ENCODE peak calls at places on chromosomes 16 and 17, in six cellular contexts. B, H, E, A, R and D are unnamed samples.

GRCh38 chr16:10103700-10104099 is 78.5 kb downstream of the GRIN2A start:
- DNase-seq in B (no peak), H (no peak), E (no peak), A (no peak), R (no peak), D (no peak)

GRCh38 chr17:48429156-48429555 is 858 bp downstream of the SKAP1 start:
- DNase-seq in B (no peak), H (no peak), E (no peak), A (no peak), R (no peak), D (no peak)

GRCh38 chr16:26178298-26178697 is 486.5 kb downstream of the HS3ST4 start:
- DNase-seq in B (no peak), H (no peak), E (no peak), A (no peak), R (no peak), D (no peak)

GRCh38 chr17:77668518-77668917 is 290.0 kb upstream of the TNRC6C start:
- DNase-seq in B (no peak), H (no peak), E (no peak), A (no peak), R (no peak), D (no peak)

GRCh38 chr17:61405686-61406542 is 6.3 kb downstream of the TBX2 start:
- DNase-seq in B (no peak), H (no peak), E (no peak), A (no peak), R (no peak), D (peak; percentile 16)

GRCh38 chr16:58422809-58423208 is 30.5 kb downstream of the GINS3 start:
- DNase-seq in B (no peak), H (no peak), E (no peak), A (no peak), R (no peak), D (no peak)

GRCh38 chr16:76278976-76279375 is 1.8 kb downstream of the CNTNAP4 start:
- DNase-seq in B (no peak), H (no peak), E (no peak), A (peak; percentile 13), R (no peak), D (no peak)

GRCh38 chr16:75224281-75224680 is 5.5 kb downstream of the CTRB1 start:
- DNase-seq in B (no peak), H (no peak), E (no peak), A (no peak), R (no peak), D (no peak)

GRCh38 chr16:27049117-27049516 is 17.6 kb upstream of the C16orf82 start:
- DNase-seq in B (no peak), H (no peak), E (no peak), A (no peak), R (no peak), D (no peak)

GRCh38 chr17:36934759-36935630 is 2.3 kb upstream of the LHX1 start:
- DNase-seq in B (peak; percentile 67), H (no peak), E (no peak), A (no peak), R (no peak), D (no peak)

GRCh38 chr17:56447166-56447565 is 146.3 kb upstream of the NOG start:
- DNase-seq in B (no peak), H (no peak), E (no peak), A (no peak), R (no peak), D (no peak)

GRCh38 chr16:3444032-3444388 is 530 bp downstream of the NAA60 start:
- DNase-seq in B (no peak), H (no peak), E (no peak), A (peak; percentile 72), R (no peak), D (no peak)

GRCh38 chr16:15618392-15618791 is 24.6 kb downstream of the MARF1 start:
- DNase-seq in B (no peak), H (no peak), E (no peak), A (no peak), R (no peak), D (no peak)

GRCh38 chr16:19757762-19758595 is 39.9 kb downstream of the IQCK start:
- DNase-seq in B (no peak), H (no peak), E (no peak), A (peak; percentile 84), R (no peak), D (no peak)

GRCh38 chr17:19460695-19461094 is 49.7 kb downstream of the RNF112 start:
- DNase-seq in B (no peak), H (no peak), E (no peak), A (no peak), R (no peak), D (no peak)

GRCh38 chr16:69563605-69564580 is 1.9 kb upstream of the NFAT5 start:
- DNase-seq in B (no peak), H (peak; percentile 27), E (peak; percentile 93), A (peak; percentile 49), R (no peak), D (no peak)

GRCh38 chr16:6643083-6643686 is 689.5 kb upstream of the RBFOX1 start:
- DNase-seq in B (peak; percentile 30), H (no peak), E (peak; percentile 11), A (peak; percentile 31), R (no peak), D (no peak)

GRCh38 chr17:50129946-50130777 is at the start of gene SAMD14:
- DNase-seq in B (peak; percentile 82), H (peak; percentile 71), E (no peak), A (no peak), R (no peak), D (peak; percentile 67)

GRCh38 chr16:49473131-49473530 is 99.5 kb downstream of the C16orf78 start:
- DNase-seq in B (no peak), H (no peak), E (no peak), A (no peak), R (no peak), D (no peak)

GRCh38 chr17:27494192-27495091 is 38.2 kb downstream of the KSR1 start:
- DNase-seq in B (no peak), H (no peak), E (no peak), A (peak; percentile 84), R (no peak), D (no peak)

GRCh38 chr16:89873109-89873821 is at the start of gene TCF25:
- DNase-seq in B (peak; percentile 96), H (peak; percentile 80), E (peak; percentile 43), A (peak; percentile 82), R (peak; percentile 70), D (peak; percentile 84)

GRCh38 chr16:88066680-88067529 is 115.7 kb downstream of the BANP start:
- DNase-seq in B (no peak), H (no peak), E (no peak), A (no peak), R (no peak), D (no peak)

GRCh38 chr17:38663125-38663751 is 11.5 kb downstream of the EPOP start:
- DNase-seq in B (peak; percentile 61), H (peak; percentile 65), E (no peak), A (peak; percentile 90), R (peak; percentile 83), D (peak; percentile 63)

DNA sequence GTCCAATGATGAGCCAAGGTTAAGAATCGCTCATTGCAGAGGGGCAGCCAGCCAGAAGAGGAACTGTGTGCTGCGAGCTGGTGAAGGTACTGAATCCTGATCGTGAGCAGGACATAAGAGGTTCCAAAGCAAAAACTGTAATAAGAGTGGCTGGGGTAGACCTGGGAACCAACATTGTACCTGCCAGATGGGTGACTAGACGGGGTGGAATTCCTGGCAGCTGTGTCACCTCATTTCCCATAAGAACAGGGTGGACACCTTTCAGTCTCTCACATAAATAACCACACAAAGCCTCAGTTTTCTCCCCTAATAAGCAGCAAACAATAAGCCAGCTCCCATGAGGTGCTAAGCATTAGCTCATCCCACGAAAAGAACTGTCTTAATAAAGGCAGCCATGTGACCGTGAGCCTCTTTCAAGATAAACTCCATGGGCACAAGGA is 290.3 kb downstream of the SOX9 start:
- DNase-seq in B (no peak), H (no peak), E (no peak), A (no peak), R (no peak), D (no peak)
- TF ChIP-seq TAF1 in B (no peak), H (no peak), E (no peak), A (no peak), R (no peak), D (no peak)

DNA sequence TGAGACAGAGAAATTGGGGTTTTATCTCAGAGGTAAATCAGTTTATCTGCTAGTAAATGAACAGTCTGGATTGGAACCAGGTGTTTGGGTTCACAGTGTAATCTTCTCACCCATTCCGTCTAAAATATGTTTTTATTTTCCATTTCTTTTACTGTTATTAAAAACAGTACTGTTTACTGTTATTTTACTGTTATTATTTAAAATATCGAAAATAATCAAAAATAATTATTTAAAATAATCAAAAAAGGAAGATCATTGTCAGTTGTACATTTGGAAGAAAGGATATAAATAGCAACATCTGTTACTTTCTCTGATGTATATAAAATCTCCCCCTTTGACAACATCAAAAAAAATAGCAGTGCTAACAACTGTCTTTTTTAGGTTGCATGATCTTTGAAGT is 11.5 kb downstream of the NUP93 start:
- DNase-seq in B (no peak), H (no peak), E (no peak), A (no peak), R (no peak), D (no peak)
- TF ChIP-seq POLR2A in B (no peak), H (no peak), E (no peak), A (no peak), R (no peak), D (no peak)

GRCh38 chr17:41322264-41322902 is 6.9 kb upstream of the KRTAP17-1 start:
- DNase-seq in B (peak; percentile 42), H (no peak), E (no peak), A (peak; percentile 38), R (no peak), D (no peak)
- TF ChIP-seq TAF1 in B (no peak), H (no peak), E (no peak), A (no peak), R (no peak), D (no peak)

GRCh38 chr16:67935402-67936123 is 1.1 kb downstream of the PSMB10 start:
- DNase-seq in B (peak; percentile 98), H (peak; percentile 100), E (peak; percentile 84), A (peak; percentile 98), R (peak; percentile 90), D (peak; percentile 100)

GRCh38 chr16:67936876-67937605 is 391 bp upstream of the PSMB10 start:
- DNase-seq in B (no peak), H (peak; percentile 83), E (peak; percentile 65), A (no peak), R (no peak), D (peak; percentile 86)

GRCh38 chr16:67935096-67935401 is 1.6 kb downstream of the PSMB10 start:
- DNase-seq in B (no peak), H (no peak), E (no peak), A (no peak), R (no peak), D (no peak)

GRCh38 chr16:67934306-67935095 is 2.1 kb downstream of the PSMB10 start:
- DNase-seq in B (peak; percentile 44), H (no peak), E (no peak), A (no peak), R (no peak), D (no peak)

DNA sequence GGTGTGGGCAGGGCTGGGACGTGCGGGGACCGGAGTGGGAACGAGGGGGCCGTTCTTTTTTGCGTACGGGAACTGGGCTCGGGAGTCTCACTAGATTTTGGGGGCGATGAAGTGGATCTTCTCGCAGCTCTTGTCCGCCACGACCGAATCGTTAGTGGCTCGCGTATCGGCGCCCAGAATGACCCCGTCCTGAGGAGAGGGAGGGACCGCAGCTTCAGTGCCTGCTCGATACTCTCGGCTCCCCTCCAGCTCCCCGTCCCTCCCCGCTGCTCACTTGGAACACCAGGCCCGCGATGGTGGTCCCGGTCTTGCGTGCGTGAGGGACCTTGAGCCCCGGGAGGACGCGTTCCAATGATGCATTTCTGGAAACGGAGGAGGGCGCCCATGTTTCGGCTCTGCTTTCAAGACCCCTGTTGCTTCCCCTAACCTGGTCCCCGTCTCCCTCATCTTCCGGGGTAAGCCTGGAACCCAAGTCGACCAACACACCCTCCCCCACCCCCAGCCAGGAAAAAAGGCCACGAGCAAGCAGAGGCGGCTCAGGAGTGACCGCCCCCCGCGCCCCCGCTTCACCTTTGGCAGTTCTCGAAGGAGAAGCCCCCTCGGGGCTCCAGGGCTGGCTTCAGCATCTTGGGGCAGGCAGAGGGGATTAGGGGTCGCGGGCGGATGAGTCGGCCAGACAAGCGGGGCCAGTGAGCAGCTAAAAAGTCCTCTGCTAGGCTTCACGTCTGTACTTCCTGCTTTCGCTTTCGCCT is at the start of gene PSMB10:
- DNase-seq in B (peak; percentile 71), H (peak; percentile 49), E (no peak), A (peak; percentile 51), R (no peak), D (no peak)
- TF ChIP-seq POLR2A in B (no peak), H (peak; percentile 72), E (peak; percentile 75), A (no peak), R (peak; percentile 4), D (peak; percentile 70)